ENCODE peak calls at places on chromosomes 16 and 17, in four cellular contexts. A is tibial nerve, M is osteocyte, Q is adrenal gland. F is an unnamed sample.

GRCh38 chr17:9824094-9824493 is 1.6 kb upstream of the GLP2R start:
- DNase-seq in A (no peak), M (no peak), Q (no peak), F (no peak)

GRCh38 chr16:48613061-48613957 is 3.3 kb upstream of the N4BP1 start:
- DNase-seq in A (no peak), M (no peak), Q (no peak), F (peak; percentile 55)

GRCh38 chr16:75252946-75253911 is 1.8 kb upstream of the BCAR1 start:
- DNase-seq in A (no peak), M (peak; percentile 85), Q (peak; percentile 44), F (no peak)

GRCh38 chr16:3912897-3913296 is 32.4 kb upstream of the CREBBP start:
- DNase-seq in A (no peak), M (no peak), Q (no peak), F (no peak)

GRCh38 chr17:4808378-4808767 is 1.4 kb downstream of the PLD2 start:
- DNase-seq in A (no peak), M (no peak), Q (peak; percentile 74), F (no peak)

GRCh38 chr16:14193316-14193871 is 122.3 kb downstream of the MRTFB start:
- DNase-seq in A (no peak), M (no peak), Q (no peak), F (peak; percentile 63)

GRCh38 chr17:83081561-83082201 is 2.3 kb downstream of the METRNL start:
- DNase-seq in A (no peak), M (no peak), Q (no peak), F (peak; percentile 50)

GRCh38 chr17:17171991-17172939 is 33.9 kb downstream of the PLD6 start:
- DNase-seq in A (no peak), M (no peak), Q (peak; percentile 38), F (no peak)

GRCh38 chr17:41147531-41148204 is 2.0 kb downstream of the KRTAP4-5 start:
- DNase-seq in A (no peak), M (no peak), Q (no peak), F (no peak)

GRCh38 chr17:69608808-69609494 is 194.5 kb downstream of the MAP2K6 start:
- DNase-seq in A (no peak), M (no peak), Q (peak; percentile 48), F (no peak)

GRCh38 chr16:26623442-26623841 is 443.3 kb upstream of the C16orf82 start:
- DNase-seq in A (no peak), M (peak; percentile 7), Q (no peak), F (no peak)

GRCh38 chr16:714079-714478 is 839 bp upstream of the METRN start:
- DNase-seq in A (no peak), M (no peak), Q (no peak), F (no peak)

GRCh38 chr17:17300624-17301568 is 2.3 kb upstream of the NT5M start:
- DNase-seq in A (no peak), M (no peak), Q (peak; percentile 60), F (peak; percentile 71)

GRCh38 chr16:85284138-85284897 is 172.0 kb upstream of the CIBAR2 start:
- DNase-seq in A (no peak), M (no peak), Q (no peak), F (no peak)

GRCh38 chr17:54900457-54901229 is at the start of gene TOM1L1:
- DNase-seq in A (peak; percentile 15), M (peak; percentile 91), Q (peak; percentile 78), F (peak; percentile 24)

GRCh38 chr16:70685938-70686375 is at the start of gene MTSS2:
- DNase-seq in A (peak; percentile 74), M (peak; percentile 95), Q (peak; percentile 86), F (no peak)

GRCh38 chr17:32962320-32962707 is 29.3 kb upstream of the SPACA3 start:
- DNase-seq in A (no peak), M (no peak), Q (no peak), F (no peak)

GRCh38 chr17:74485012-74485743 is 18.7 kb downstream of the CD300A start:
- DNase-seq in A (no peak), M (no peak), Q (peak; percentile 14), F (peak; percentile 5)

GRCh38 chr17:45861185-45861584 is 16.5 kb downstream of the SPPL2C start:
- DNase-seq in A (no peak), M (no peak), Q (no peak), F (no peak)

GRCh38 chr16:57999366-57999970 is 1.0 kb downstream of the ZNF319 start:
- DNase-seq in A (no peak), M (no peak), Q (no peak), F (no peak)

GRCh38 chr17:63699638-63700527 is at the start of gene LIMD2:
- DNase-seq in A (no peak), M (no peak), Q (peak; percentile 59), F (peak; percentile 85)

GRCh38 chr16:89575247-89576172 is at the start of gene CPNE7:
- DNase-seq in A (no peak), M (no peak), Q (no peak), F (peak; percentile 71)

GRCh38 chr17:73091770-73092517 is 544 bp downstream of the SLC39A11 start:
- DNase-seq in A (no peak), M (no peak), Q (peak; percentile 37), F (peak; percentile 41)

GRCh38 chr16:24992696-24993095 is 22.5 kb downstream of the ARHGAP17 start:
- DNase-seq in A (no peak), M (no peak), Q (no peak), F (no peak)

GRCh38 chr16:85461814-85462404 is 151.2 kb upstream of the GSE1 start:
- DNase-seq in A (no peak), M (no peak), Q (peak; percentile 45), F (no peak)

GRCh38 chr16:85328665-85329058 is 216.4 kb upstream of the CIBAR2 start:
- DNase-seq in A (no peak), M (no peak), Q (no peak), F (peak; percentile 33)

GRCh38 chr17:58960068-58960467 is 146.6 kb downstream of the TRIM37 start:
- DNase-seq in A (no peak), M (no peak), Q (peak; percentile 24), F (peak; percentile 52)

GRCh38 chr16:27315333-27316037 is 1.7 kb downstream of the IL4R start:
- DNase-seq in A (no peak), M (no peak), Q (peak; percentile 78), F (no peak)

GRCh38 chr17:17351901-17352781 is 49.0 kb downstream of the NT5M start:
- DNase-seq in A (no peak), M (no peak), Q (no peak), F (no peak)

GRCh38 chr17:82217530-82218204 is 5.0 kb upstream of the CCDC57 start:
- DNase-seq in A (no peak), M (peak; percentile 86), Q (peak; percentile 85), F (no peak)

GRCh38 chr17:43772877-43773648 is 5.7 kb downstream of the DUSP3 start:
- DNase-seq in A (no peak), M (no peak), Q (no peak), F (peak; percentile 13)

GRCh38 chr17:10772425-10773380 is 31.2 kb downstream of the TMEM238L start:
- DNase-seq in A (no peak), M (no peak), Q (peak; percentile 39), F (no peak)

GRCh38 chr17:69335018-69335417 is 8.1 kb upstream of the ABCA5 start:
- DNase-seq in A (no peak), M (no peak), Q (no peak), F (no peak)

GRCh38 chr17:78904371-78904770 is 1.4 kb upstream of the CEP295NL start:
- DNase-seq in A (no peak), M (no peak), Q (no peak), F (no peak)

GRCh38 chr16:50338371-50339231 is 30.2 kb downstream of the BRD7 start:
- DNase-seq in A (no peak), M (no peak), Q (no peak), F (no peak)

GRCh38 chr17:40069751-40070643 is 7.2 kb downstream of the THRA start:
- DNase-seq in A (no peak), M (no peak), Q (peak; percentile 60), F (no peak)

GRCh38 chr16:13014516-13014915 is 113.1 kb downstream of the SHISA9 start:
- DNase-seq in A (no peak), M (no peak), Q (no peak), F (no peak)

GRCh38 chr17:49513616-49514373 is 18.7 kb downstream of the NGFR start:
- DNase-seq in A (no peak), M (no peak), Q (no peak), F (no peak)

GRCh38 chr17:49515196-49515770 is 20.2 kb downstream of the NGFR start:
- DNase-seq in A (peak; percentile 88), M (peak; percentile 95), Q (peak; percentile 88), F (peak; percentile 88)

GRCh38 chr17:49513044-49513395 is 17.9 kb downstream of the NGFR start:
- DNase-seq in A (no peak), M (no peak), Q (no peak), F (no peak)

GRCh38 chr17:49516190-49516589 is 21.1 kb downstream of the NGFR start:
- DNase-seq in A (no peak), M (no peak), Q (peak; percentile 18), F (no peak)

GRCh38 chr17:49514374-49514738 is 19.3 kb downstream of the NGFR start:
- DNase-seq in A (no peak), M (no peak), Q (peak; percentile 17), F (no peak)
- TF ChIP-seq CTCF in A (no peak), M (peak; percentile 41), Q (no peak), F (no peak)

GRCh38 chr16:66167564-66168291 is 198.8 kb upstream of the CDH5 start:
- DNase-seq in A (no peak), M (no peak), Q (peak; percentile 35), F (no peak)

GRCh38 chr16:66170989-66171388 is 195.5 kb upstream of the CDH5 start:
- DNase-seq in A (no peak), M (peak; percentile 73), Q (no peak), F (no peak)

GRCh38 chr16:66168777-66169176 is 197.7 kb upstream of the CDH5 start:
- DNase-seq in A (no peak), M (peak; percentile 67), Q (no peak), F (no peak)

GRCh38 chr16:66171578-66171977 is 194.9 kb upstream of the CDH5 start:
- DNase-seq in A (no peak), M (peak; percentile 42), Q (no peak), F (no peak)

GRCh38 chr16:66169817-66170216 is 196.7 kb upstream of the CDH5 start:
- DNase-seq in A (no peak), M (peak; percentile 54), Q (no peak), F (no peak)
- TF ChIP-seq CTCF in A (no peak), M (no peak), Q (no peak), F (no peak)

GRCh38 chr16:2429037-2429770 is at the start of gene CCNF:
- DNase-seq in A (peak; percentile 94), M (peak; percentile 98), Q (peak; percentile 97), F (peak; percentile 100)
- TF ChIP-seq CTCF in A (no peak), M (no peak), Q (no peak), F (no peak)

DNA sequence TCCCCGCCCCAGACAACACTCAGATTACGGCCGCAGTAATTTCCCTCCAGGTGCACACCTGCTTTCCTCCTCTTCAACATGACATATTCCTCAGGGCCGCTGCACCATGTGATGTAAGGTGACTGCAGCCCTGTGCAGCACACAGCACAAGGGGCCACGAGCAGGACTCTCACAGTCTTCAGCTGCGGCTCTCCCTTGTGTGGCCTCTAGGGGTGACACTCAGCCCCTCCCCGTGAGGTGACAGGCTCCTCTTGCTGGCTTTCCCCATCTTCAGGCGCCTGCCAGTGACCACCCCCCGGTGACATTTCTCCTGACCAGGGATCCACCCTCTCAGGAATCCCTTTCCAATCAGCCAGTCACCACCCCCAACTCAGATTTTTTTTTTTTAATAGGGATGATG is 31.3 kb upstream of the ABCC3 start:
- DNase-seq in A (no peak), M (no peak), Q (no peak), F (no peak)
- TF ChIP-seq CTCF in A (no peak), M (no peak), Q (no peak), F (no peak)

F was measured in GM10248.